ENCODE peak calls at places on chromosomes 5 and 9, in nine cellular contexts. V is T-helper 1 cell, O is heart right ventricle, Y is lower leg skin, S is nucleus accumbens, H is IMR-90, D is astrocyte, L is A549, R is NCI-H460. P is an unnamed sample.
A peak's percentile ranks its signal among the peaks of the same experiment; 100 is the strongest.

GRCh38 chr5:78417026-78417425 is 56.6 kb downstream of the SCAMP1 start:
- DNase-seq in V (no peak), O (no peak), Y (no peak), S (no peak), H (peak; percentile 43), D (peak; percentile 47), L (no peak), R (no peak), P (no peak)

GRCh38 chr5:154274828-154275185 is 84.3 kb downstream of the GALNT10 start:
- DNase-seq in V (no peak), O (no peak), Y (no peak), S (no peak), H (peak; percentile 37), D (peak; percentile 75), L (no peak), R (no peak), P (no peak)

GRCh38 chr5:1166370-1166769 is 35.0 kb upstream of the SLC6A19 start:
- DNase-seq in V (no peak), O (no peak), Y (no peak), S (no peak), H (no peak), D (no peak), L (no peak), R (no peak), P (no peak)

GRCh38 chr5:170861855-170862766 is at the start of gene RANBP17:
- DNase-seq in V (no peak), O (peak; percentile 56), Y (no peak), S (peak; percentile 8), H (peak; percentile 67), D (peak; percentile 55), L (peak; percentile 75), R (peak; percentile 64), P (peak; percentile 11)

GRCh38 chr9:91047993-91048607 is 246.5 kb downstream of the SYK start:
- DNase-seq in V (peak; percentile 87), O (no peak), Y (peak; percentile 75), S (no peak), H (peak; percentile 95), D (peak; percentile 89), L (no peak), R (no peak), P (no peak)

GRCh38 chr9:125632321-125633115 is 74.5 kb downstream of the MAPKAP1 start:
- DNase-seq in V (peak; percentile 32), O (no peak), Y (no peak), S (no peak), H (peak; percentile 22), D (peak; percentile 72), L (no peak), R (no peak), P (no peak)

GRCh38 chr9:131954299-131954698 is 125.4 kb downstream of the MED27 start:
- DNase-seq in V (peak; percentile 6), O (no peak), Y (no peak), S (no peak), H (no peak), D (no peak), L (peak; percentile 15), R (peak; percentile 6), P (no peak)

GRCh38 chr9:34636791-34637355 is 714 bp downstream of the SIGMAR1 start:
- DNase-seq in V (no peak), O (no peak), Y (no peak), S (no peak), H (peak; percentile 22), D (no peak), L (no peak), R (no peak), P (no peak)

GRCh38 chr9:92896037-92896436 is 18.2 kb upstream of the ZNF484 start:
- DNase-seq in V (no peak), O (no peak), Y (no peak), S (no peak), H (no peak), D (no peak), L (no peak), R (no peak), P (no peak)

GRCh38 chr5:64207978-64208377 is 42.3 kb downstream of the RNF180 start:
- DNase-seq in V (no peak), O (no peak), Y (no peak), S (no peak), H (peak; percentile 3), D (peak; percentile 3), L (peak; percentile 14), R (peak; percentile 32), P (peak; percentile 10)

GRCh38 chr5:171695804-171696203 is 89.8 kb upstream of the SMIM23 start:
- DNase-seq in V (no peak), O (no peak), Y (peak; percentile 9), S (no peak), H (no peak), D (no peak), L (no peak), R (no peak), P (no peak)

GRCh38 chr5:144457160-144457559 is 286.5 kb downstream of the KCTD16 start:
- DNase-seq in V (no peak), O (no peak), Y (no peak), S (no peak), H (no peak), D (no peak), L (no peak), R (no peak), P (no peak)

GRCh38 chr9:5799314-5799713 is 33.6 kb downstream of the ERMP1 start:
- DNase-seq in V (peak; percentile 11), O (no peak), Y (no peak), S (peak; percentile 5), H (peak; percentile 59), D (peak; percentile 23), L (peak; percentile 73), R (peak; percentile 24), P (peak; percentile 74)

GRCh38 chr5:76893294-76893693 is 43.5 kb downstream of the S100Z start:
- DNase-seq in V (no peak), O (no peak), Y (no peak), S (no peak), H (no peak), D (no peak), L (no peak), R (no peak), P (no peak)

GRCh38 chr5:4817742-4818141 is 322.4 kb upstream of the ADAMTS16 start:
- DNase-seq in V (no peak), O (no peak), Y (no peak), S (no peak), H (no peak), D (no peak), L (no peak), R (no peak), P (no peak)

GRCh38 chr9:121883281-121884056 is 209.6 kb downstream of the TTLL11 start:
- DNase-seq in V (no peak), O (no peak), Y (peak; percentile 61), S (no peak), H (peak; percentile 37), D (no peak), L (no peak), R (no peak), P (no peak)

GRCh38 chr5:154168395-154168794 is 22.1 kb upstream of the GALNT10 start:
- DNase-seq in V (no peak), O (no peak), Y (no peak), S (no peak), H (no peak), D (no peak), L (no peak), R (no peak), P (no peak)

GRCh38 chr5:51466214-51466613 is 83.0 kb downstream of the ISL1 start:
- DNase-seq in V (no peak), O (no peak), Y (no peak), S (no peak), H (no peak), D (no peak), L (no peak), R (no peak), P (no peak)

GRCh38 chr5:149581192-149581861 is at the start of gene ARHGEF37:
- DNase-seq in V (peak; percentile 24), O (peak; percentile 96), Y (peak; percentile 96), S (peak; percentile 83), H (no peak), D (no peak), L (peak; percentile 42), R (peak; percentile 47), P (peak; percentile 86)

GRCh38 chr9:137167752-137168574 is 1.9 kb downstream of the LRRC26 start:
- DNase-seq in V (no peak), O (no peak), Y (no peak), S (no peak), H (no peak), D (no peak), L (peak; percentile 77), R (no peak), P (no peak)

GRCh38 chr5:34663771-34664496 is 7.8 kb downstream of the RAI14 start:
- DNase-seq in V (no peak), O (no peak), Y (no peak), S (no peak), H (no peak), D (no peak), L (no peak), R (no peak), P (no peak)

GRCh38 chr5:75052461-75053285 is at the start of gene GCNT4:
- DNase-seq in V (peak; percentile 39), O (peak; percentile 48), Y (no peak), S (peak; percentile 24), H (peak; percentile 36), D (peak; percentile 38), L (peak; percentile 56), R (peak; percentile 19), P (no peak)

GRCh38 chr9:76313771-76314170 is 80.5 kb downstream of the RFK start:
- DNase-seq in V (no peak), O (no peak), Y (no peak), S (no peak), H (no peak), D (no peak), L (no peak), R (no peak), P (no peak)